ENCODE peak calls at places on chromosomes 2 and 18, in six cellular contexts. S, A, K, T, D and H are unnamed samples.

GRCh38 chr2:230828272-230828961 is 36.3 kb upstream of the ITM2C start:
- DNase-seq in K (peak; percentile 57), D (no peak), S (no peak), T (no peak), A (peak; percentile 43), H (no peak)

GRCh38 chr2:238320648-238321281 is 447 bp downstream of the TRAF3IP1 start:
- DNase-seq in K (no peak), T (no peak), S (no peak), D (no peak), A (no peak), H (peak; percentile 8)

GRCh38 chr2:176668879-176669395 is 399.7 kb downstream of the MTX2 start:
- DNase-seq in T (no peak), K (no peak), D (no peak), A (no peak), S (no peak), H (no peak)

GRCh38 chr2:21404827-21405625 is 281.3 kb downstream of the TDRD15 start:
- DNase-seq in D (no peak), S (peak; percentile 12), K (no peak), A (no peak), T (no peak), H (peak; percentile 69)

GRCh38 chr2:73297586-73297985 is 4.2 kb upstream of the EGR4 start:
- DNase-seq in K (no peak), S (no peak), T (no peak), A (no peak), D (no peak), H (no peak)

GRCh38 chr2:122340246-122340645 is 584.8 kb downstream of the TSN start:
- DNase-seq in S (peak; percentile 38), T (no peak), K (no peak), D (no peak), A (no peak), H (no peak)

GRCh38 chr18:21629089-21629832 is 17.1 kb downstream of the SNRPD1 start:
- DNase-seq in K (no peak), T (no peak), A (no peak), D (no peak), S (no peak), H (no peak)

GRCh38 chr2:208311954-208312353 is 45.9 kb downstream of the PIKFYVE start:
- DNase-seq in D (no peak), K (no peak), T (no peak), A (no peak), S (peak; percentile 5), H (peak; percentile 25)

GRCh38 chr2:219476605-219477578 is 21.8 kb upstream of the GMPPA start:
- DNase-seq in S (no peak), K (no peak), T (no peak), A (no peak), D (no peak), H (no peak)

GRCh38 chr2:101113441-101114267 is 37.5 kb downstream of the TBC1D8 start:
- DNase-seq in D (no peak), K (peak; percentile 30), T (peak; percentile 83), S (peak; percentile 93), A (no peak), H (peak; percentile 24)

GRCh38 chr2:2014251-2014761 is 270.0 kb upstream of the PXDN start:
- DNase-seq in A (no peak), K (no peak), T (no peak), S (no peak), D (no peak), H (no peak)

GRCh38 chr18:48813833-48814489 is 136.8 kb downstream of the SMAD7 start:
- DNase-seq in S (no peak), K (peak; percentile 39), A (peak; percentile 33), D (no peak), T (no peak), H (no peak)

GRCh38 chr2:3001595-3002184 is 375.9 kb downstream of the EIPR1 start:
- DNase-seq in D (no peak), T (peak; percentile 7), A (no peak), K (no peak), S (no peak), H (no peak)

GRCh38 chr2:53513167-53513666 is 254.4 kb upstream of the CHAC2 start:
- DNase-seq in T (no peak), A (no peak), D (no peak), K (no peak), S (no peak), H (no peak)

GRCh38 chr2:239193925-239194687 is 206.7 kb downstream of the HDAC4 start:
- DNase-seq in A (peak; percentile 9), S (no peak), T (no peak), K (no peak), D (no peak), H (no peak)

GRCh38 chr2:119243621-119244020 is 20.0 kb downstream of the STEAP3 start:
- DNase-seq in T (no peak), A (no peak), S (no peak), D (no peak), K (no peak), H (no peak)

GRCh38 chr2:16323551-16324543 is 341.8 kb downstream of the CYRIA start:
- DNase-seq in T (no peak), S (no peak), D (no peak), K (no peak), A (no peak), H (no peak)

GRCh38 chr2:199757466-199757865 is 93.5 kb downstream of the FTCDNL1 start:
- DNase-seq in K (peak; percentile 26), S (no peak), A (no peak), T (peak; percentile 88), D (no peak), H (no peak)

GRCh38 chr2:26724004-26724750 is 31.7 kb downstream of the KCNK3 start:
- DNase-seq in S (peak; percentile 64), K (peak; percentile 61), A (no peak), D (no peak), T (no peak), H (peak; percentile 80)

GRCh38 chr2:239960929-239961661 is 64.0 kb downstream of the NDUFA10 start:
- DNase-seq in D (no peak), K (no peak), A (no peak), T (no peak), S (no peak), H (no peak)

GRCh38 chr2:162058973-162059668 is 14.9 kb downstream of the DPP4 start:
- DNase-seq in T (no peak), K (no peak), A (no peak), S (no peak), D (no peak), H (peak; percentile 42)

GRCh38 chr2:48754874-48755273 is 650 bp downstream of the LHCGR start:
- DNase-seq in D (no peak), T (no peak), S (no peak), K (no peak), A (no peak), H (no peak)

GRCh38 chr18:52130621-52131020 is 209.4 kb upstream of the DCC start:
- DNase-seq in A (no peak), T (peak; percentile 2), S (peak; percentile 64), K (no peak), D (no peak), H (no peak)

GRCh38 chr2:66456183-66457041 is 21.5 kb downstream of the MEIS1 start:
- DNase-seq in D (no peak), K (no peak), A (no peak), S (no peak), T (peak; percentile 8), H (no peak)

GRCh38 chr18:50849448-50849847 is 29.5 kb upstream of the ME2 start:
- DNase-seq in A (no peak), K (no peak), D (no peak), T (no peak), S (no peak), H (peak; percentile 11)

GRCh38 chr2:9191044-9191481 is 15.5 kb upstream of the ASAP2 start:
- DNase-seq in T (no peak), K (peak; percentile 53), S (peak; percentile 58), D (no peak), A (no peak), H (peak; percentile 95)

GRCh38 chr2:39437522-39438296 is 624 bp upstream of the MAP4K3 start:
- DNase-seq in K (peak; percentile 78), T (peak; percentile 88), S (peak; percentile 72), D (no peak), A (peak; percentile 60), H (peak; percentile 31)

GRCh38 chr2:224472137-224472536 is 70.2 kb upstream of the FAM124B start:
- DNase-seq in K (no peak), A (no peak), S (no peak), D (no peak), T (no peak), H (no peak)

GRCh38 chr2:222878877-222879601 is 18.2 kb downstream of the ACSL3 start:
- DNase-seq in T (no peak), S (peak; percentile 86), K (no peak), A (no peak), D (no peak), H (peak; percentile 84)

GRCh38 chr2:31580321-31581117 is at the start of gene SRD5A2:
- DNase-seq in D (no peak), S (peak; percentile 27), A (no peak), K (no peak), T (no peak), H (no peak)

GRCh38 chr2:143428700-143429099 is 299.5 kb downstream of the ARHGAP15 start:
- DNase-seq in D (no peak), S (peak; percentile 11), T (no peak), K (no peak), A (no peak), H (no peak)